ENCODE peak calls at places on chromosome 18, in seven cellular contexts. One of them, this sample, is unnamed.

GRCh38 chr18:48571619-48572384 is 33.0 kb downstream of the CTIF start:
- DNase-seq in IMR-90: no peak
- DNase-seq in mesenchymal stem cell: no peak
- DNase-seq in trophoblast cell: no peak
- DNase-seq in H9: no peak
- DNase-seq in H1: no peak
- DNase-seq in mesendoderm: no peak
- DNase-seq in this sample: no peak

GRCh38 chr18:75277629-75277966 is 67.0 kb downstream of the TSHZ1 start:
- DNase-seq in H9: no peak
- DNase-seq in mesendoderm: peak; percentile 5
- DNase-seq in mesenchymal stem cell: no peak
- DNase-seq in IMR-90: no peak
- DNase-seq in H1: no peak
- DNase-seq in trophoblast cell: no peak
- DNase-seq in this sample: no peak

GRCh38 chr18:48918660-48919415 is 31.9 kb downstream of the SMAD7 start:
- DNase-seq in mesendoderm: peak; percentile 15
- DNase-seq in H9: peak; percentile 27
- DNase-seq in IMR-90: no peak
- DNase-seq in H1: no peak
- DNase-seq in trophoblast cell: no peak
- DNase-seq in mesenchymal stem cell: no peak
- DNase-seq in this sample: no peak

GRCh38 chr18:48767090-48767670 is 183.6 kb downstream of the SMAD7 start:
- DNase-seq in mesendoderm: peak; percentile 81
- DNase-seq in H9: no peak
- DNase-seq in IMR-90: peak; percentile 45
- DNase-seq in H1: no peak
- DNase-seq in trophoblast cell: peak; percentile 70
- DNase-seq in mesenchymal stem cell: peak; percentile 94
- DNase-seq in this sample: no peak

GRCh38 chr18:73979742-73980141 is 167.9 kb downstream of the FBXO15 start:
- DNase-seq in mesenchymal stem cell: peak; percentile 64
- DNase-seq in H9: no peak
- DNase-seq in IMR-90: peak; percentile 84
- DNase-seq in trophoblast cell: peak; percentile 4
- DNase-seq in H1: no peak
- DNase-seq in mesendoderm: peak; percentile 27
- DNase-seq in this sample: no peak

GRCh38 chr18:49911414-49911813 is 98.1 kb upstream of the ACAA2 start:
- DNase-seq in mesenchymal stem cell: no peak
- DNase-seq in IMR-90: no peak
- DNase-seq in H9: no peak
- DNase-seq in H1: no peak
- DNase-seq in trophoblast cell: no peak
- DNase-seq in mesendoderm: peak; percentile 78
- DNase-seq in this sample: no peak

GRCh38 chr18:62442391-62442790 is 80.4 kb upstream of the ZCCHC2 start:
- DNase-seq in mesenchymal stem cell: no peak
- DNase-seq in IMR-90: no peak
- DNase-seq in mesendoderm: no peak
- DNase-seq in H1: no peak
- DNase-seq in H9: no peak
- DNase-seq in trophoblast cell: no peak
- DNase-seq in this sample: no peak

GRCh38 chr18:61651880-61652268 is 240.9 kb downstream of the RNF152 start:
- DNase-seq in mesendoderm: no peak
- DNase-seq in H9: no peak
- DNase-seq in H1: no peak
- DNase-seq in trophoblast cell: no peak
- DNase-seq in IMR-90: no peak
- DNase-seq in mesenchymal stem cell: no peak
- DNase-seq in this sample: no peak

GRCh38 chr18:48541026-48541746 is 2.4 kb downstream of the CTIF start:
- DNase-seq in IMR-90: peak; percentile 75
- DNase-seq in mesenchymal stem cell: peak; percentile 85
- DNase-seq in mesendoderm: peak; percentile 90
- DNase-seq in H9: peak; percentile 66
- DNase-seq in H1: no peak
- DNase-seq in trophoblast cell: peak; percentile 86
- DNase-seq in this sample: peak; percentile 65

GRCh38 chr18:35716169-35716831 is 134.8 kb downstream of the GALNT1 start:
- DNase-seq in IMR-90: no peak
- DNase-seq in H1: no peak
- DNase-seq in mesenchymal stem cell: no peak
- DNase-seq in trophoblast cell: no peak
- DNase-seq in H9: no peak
- DNase-seq in mesendoderm: no peak
- DNase-seq in this sample: no peak

GRCh38 chr18:64287926-64288325 is 139.0 kb upstream of the LINC00305 start:
- DNase-seq in IMR-90: no peak
- DNase-seq in mesendoderm: no peak
- DNase-seq in H1: no peak
- DNase-seq in trophoblast cell: no peak
- DNase-seq in H9: no peak
- DNase-seq in mesenchymal stem cell: no peak
- DNase-seq in this sample: no peak

GRCh38 chr18:54254265-54254758 is 15.0 kb upstream of the POLI start:
- DNase-seq in H1: no peak
- DNase-seq in trophoblast cell: peak; percentile 97
- DNase-seq in IMR-90: peak; percentile 20
- DNase-seq in H9: no peak
- DNase-seq in mesenchymal stem cell: peak; percentile 26
- DNase-seq in mesendoderm: no peak
- DNase-seq in this sample: no peak

GRCh38 chr18:25420091-25420490 is 68.1 kb upstream of the ZNF521 start:
- DNase-seq in IMR-90: no peak
- DNase-seq in H1: no peak
- DNase-seq in mesendoderm: no peak
- DNase-seq in H9: no peak
- DNase-seq in mesenchymal stem cell: no peak
- DNase-seq in trophoblast cell: no peak
- DNase-seq in this sample: no peak

GRCh38 chr18:25425030-25425429 is 73.1 kb upstream of the ZNF521 start:
- DNase-seq in H1: no peak
- DNase-seq in IMR-90: peak; percentile 4
- DNase-seq in mesendoderm: no peak
- DNase-seq in mesenchymal stem cell: peak; percentile 17
- DNase-seq in H9: no peak
- DNase-seq in trophoblast cell: no peak
- DNase-seq in this sample: no peak

GRCh38 chr18:25422230-25422629 is 70.3 kb upstream of the ZNF521 start:
- DNase-seq in H9: no peak
- DNase-seq in H1: no peak
- DNase-seq in mesendoderm: peak; percentile 29
- DNase-seq in trophoblast cell: no peak
- DNase-seq in IMR-90: peak; percentile 65
- DNase-seq in mesenchymal stem cell: peak; percentile 54
- DNase-seq in this sample: no peak

GRCh38 chr18:25423267-25423666 is 71.3 kb upstream of the ZNF521 start:
- DNase-seq in mesenchymal stem cell: no peak
- DNase-seq in mesendoderm: no peak
- DNase-seq in H9: no peak
- DNase-seq in IMR-90: no peak
- DNase-seq in trophoblast cell: no peak
- DNase-seq in H1: no peak
- DNase-seq in this sample: no peak

DNA sequence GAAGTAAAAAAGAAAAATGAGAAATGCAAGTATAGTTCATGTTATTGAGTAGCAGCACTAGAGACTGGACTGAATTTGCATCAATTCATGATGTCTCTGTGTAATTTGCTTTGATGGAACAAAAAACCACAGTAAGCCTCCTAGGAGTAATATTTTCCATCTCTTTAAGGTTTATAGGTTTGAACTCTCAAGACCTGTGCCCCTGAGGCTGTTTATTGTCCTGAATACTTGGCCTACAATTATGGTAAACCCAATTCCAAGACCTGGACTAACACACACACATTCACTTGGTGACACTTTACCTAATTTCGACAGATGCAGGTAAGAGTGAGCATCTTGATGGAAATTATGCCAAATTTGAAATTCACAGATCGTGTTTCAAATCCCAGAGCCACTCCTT is 71.8 kb upstream of the ZNF521 start:
- DNase-seq in H9: no peak
- DNase-seq in mesenchymal stem cell: no peak
- DNase-seq in trophoblast cell: no peak
- DNase-seq in H1: no peak
- DNase-seq in IMR-90: no peak
- DNase-seq in mesendoderm: no peak
- DNase-seq in this sample: no peak
- H2BK120ac ChIP-seq in H9: no peak overlapping the region
- H2BK120ac ChIP-seq in mesenchymal stem cell: no peak overlapping the region
- H2BK120ac ChIP-seq in trophoblast cell: no peak overlapping the region
- H2BK120ac ChIP-seq in H1: no peak overlapping the region
- H2BK120ac ChIP-seq in IMR-90: no peak overlapping the region
- H2BK120ac ChIP-seq in mesendoderm: no peak overlapping the region
- H2BK120ac ChIP-seq in this sample: no peak overlapping the region

DNA sequence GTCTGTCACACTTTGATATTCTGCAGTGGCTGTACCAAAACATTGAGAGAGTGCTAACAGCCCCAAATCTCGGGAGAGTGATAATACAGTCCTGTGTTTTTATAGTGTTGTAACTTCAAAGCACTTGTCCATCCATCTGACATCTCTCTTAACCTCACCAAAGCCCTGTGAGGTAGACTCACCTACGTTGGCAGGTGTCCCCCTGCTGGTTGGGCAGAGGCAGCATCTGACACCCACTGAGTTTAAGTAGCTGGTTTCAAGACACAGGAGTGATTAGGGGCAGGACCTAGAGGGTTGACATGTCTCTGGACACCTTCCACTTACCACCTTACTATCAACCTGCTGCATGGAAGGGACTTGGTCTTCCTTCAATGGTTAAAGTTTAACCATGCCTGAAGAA is 22.9 kb downstream of the COLEC12 start:
- DNase-seq in H9: peak; percentile 43
- DNase-seq in trophoblast cell: peak; percentile 41
- DNase-seq in mesendoderm: peak; percentile 64
- DNase-seq in mesenchymal stem cell: no peak
- DNase-seq in IMR-90: no peak
- DNase-seq in H1: no peak
- DNase-seq in this sample: no peak
- H3K23ac ChIP-seq in H9: no peak overlapping the region
- H3K23ac ChIP-seq in trophoblast cell: no peak overlapping the region
- H3K23ac ChIP-seq in mesendoderm: no peak overlapping the region
- H3K23ac ChIP-seq in mesenchymal stem cell: no peak overlapping the region
- H3K23ac ChIP-seq in IMR-90: peak overlapping the region; percentile 29
- H3K23ac ChIP-seq in H1: no peak overlapping the region
- H3K23ac ChIP-seq in this sample: no peak overlapping the region

GRCh38 chr18:78309307-78309706 is 670.3 kb upstream of the SALL3 start:
- DNase-seq in trophoblast cell: no peak
- DNase-seq in mesendoderm: no peak
- DNase-seq in H9: no peak
- DNase-seq in H1: no peak
- DNase-seq in IMR-90: no peak
- DNase-seq in mesenchymal stem cell: no peak
- DNase-seq in this sample: no peak
- H3K27ac ChIP-seq in trophoblast cell: no peak overlapping the region
- H3K27ac ChIP-seq in mesendoderm: no peak overlapping the region
- H3K27ac ChIP-seq in H9: no peak overlapping the region
- H3K27ac ChIP-seq in H1: no peak overlapping the region
- H3K27ac ChIP-seq in IMR-90: no peak overlapping the region
- H3K27ac ChIP-seq in mesenchymal stem cell: no peak overlapping the region
- H3K27ac ChIP-seq in this sample: no peak overlapping the region

DNA sequence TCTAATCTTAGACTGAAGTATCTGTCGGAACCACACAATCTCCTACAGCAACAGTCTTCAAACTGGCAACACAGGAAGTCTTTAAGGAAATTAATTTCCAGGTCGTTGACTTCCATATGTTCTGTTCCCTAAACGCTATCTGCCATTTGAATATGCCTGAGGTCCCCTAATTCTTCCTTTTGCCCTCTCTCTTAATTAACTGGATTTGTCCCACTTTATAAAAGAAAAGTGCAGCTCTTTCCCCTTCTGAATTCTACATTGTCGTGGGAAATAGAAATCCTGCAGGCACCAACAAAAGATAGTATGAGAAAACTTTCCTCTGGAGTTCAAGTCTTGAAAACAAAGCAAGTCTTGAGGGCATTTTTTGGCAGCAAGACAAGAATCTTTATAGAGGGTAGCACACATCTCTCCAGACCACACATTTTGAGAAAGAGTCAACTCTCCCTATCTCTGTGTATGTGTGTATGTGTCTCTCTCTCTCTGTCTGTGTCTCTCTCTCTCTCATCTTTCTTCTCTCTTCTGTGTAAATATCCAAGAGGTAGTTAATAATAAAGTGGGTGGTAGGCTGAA is 879.8 kb downstream of the SOCS6 start:
- DNase-seq in mesenchymal stem cell: no peak
- DNase-seq in H9: no peak
- DNase-seq in IMR-90: no peak
- DNase-seq in H1: no peak
- DNase-seq in trophoblast cell: no peak
- DNase-seq in mesendoderm: no peak
- DNase-seq in this sample: no peak
- H2BK120ac ChIP-seq in mesenchymal stem cell: no peak overlapping the region
- H2BK120ac ChIP-seq in H9: no peak overlapping the region
- H2BK120ac ChIP-seq in IMR-90: no peak overlapping the region
- H2BK120ac ChIP-seq in H1: no peak overlapping the region
- H2BK120ac ChIP-seq in trophoblast cell: no peak overlapping the region
- H2BK120ac ChIP-seq in mesendoderm: no peak overlapping the region
- H2BK120ac ChIP-seq in this sample: no peak overlapping the region

GRCh38 chr18:12922266-12922665 is 25.5 kb upstream of the SEH1L start:
- DNase-seq in mesendoderm: no peak
- DNase-seq in H1: no peak
- DNase-seq in IMR-90: no peak
- DNase-seq in H9: no peak
- DNase-seq in mesenchymal stem cell: no peak
- DNase-seq in trophoblast cell: no peak
- DNase-seq in this sample: no peak
- H3K23ac ChIP-seq in mesendoderm: no peak overlapping the region
- H3K23ac ChIP-seq in H1: no peak overlapping the region
- H3K23ac ChIP-seq in IMR-90: no peak overlapping the region
- H3K23ac ChIP-seq in H9: no peak overlapping the region
- H3K23ac ChIP-seq in mesenchymal stem cell: no peak overlapping the region
- H3K23ac ChIP-seq in trophoblast cell: no peak overlapping the region
- H3K23ac ChIP-seq in this sample: no peak overlapping the region

DNA sequence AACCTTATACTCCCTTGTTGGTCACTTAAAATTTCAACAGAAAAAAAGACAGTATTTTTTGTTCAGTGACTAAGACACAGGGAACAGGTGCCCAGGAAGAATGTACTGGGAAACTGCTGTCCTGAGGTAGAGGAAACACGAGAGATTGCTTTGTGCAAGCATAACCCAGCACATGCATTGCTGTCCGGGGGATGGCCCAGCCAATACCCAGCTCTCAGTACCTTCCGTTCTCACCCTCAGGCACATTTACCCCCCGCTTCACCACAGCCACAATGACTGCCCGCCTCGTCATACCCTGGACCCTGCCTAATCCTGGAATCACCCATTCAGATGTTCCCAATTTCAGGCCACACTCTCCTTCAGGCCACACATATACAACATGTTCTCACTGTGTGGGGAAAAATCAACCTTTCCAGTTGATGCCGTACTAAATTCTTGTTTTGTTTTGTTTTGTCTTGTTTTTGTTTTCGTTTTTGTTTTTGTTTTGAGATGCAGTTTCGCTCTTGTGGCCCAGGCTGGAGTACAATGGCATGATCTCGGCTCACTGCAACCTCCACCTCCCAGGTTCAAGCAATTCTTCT is 140.7 kb downstream of the ESCO1 start:
- DNase-seq in IMR-90: no peak
- DNase-seq in H1: no peak
- DNase-seq in trophoblast cell: no peak
- DNase-seq in mesendoderm: no peak
- DNase-seq in mesenchymal stem cell: no peak
- DNase-seq in H9: no peak
- DNase-seq in this sample: no peak
- H3K27ac ChIP-seq in IMR-90: no peak overlapping the region
- H3K27ac ChIP-seq in H1: no peak overlapping the region
- H3K27ac ChIP-seq in trophoblast cell: no peak overlapping the region
- H3K27ac ChIP-seq in mesendoderm: no peak overlapping the region
- H3K27ac ChIP-seq in mesenchymal stem cell: no peak overlapping the region
- H3K27ac ChIP-seq in H9: no peak overlapping the region
- H3K27ac ChIP-seq in this sample: no peak overlapping the region

This sample was measured in neuronal stem cell.